ENCODE peak calls at places on chromosomes 4 and X, in seven cellular contexts. J is suprapubic skin, W is heart right ventricle, M is thoracic aorta, O is H9, I is OCI-LY7, K is SK-N-SH. D is an unnamed sample.

GRCh38 chrX:11435568-11435967 is 142.4 kb downstream of the AMELX start:
- DNase-seq in J (no peak), W (no peak), M (no peak), O (no peak), I (no peak), K (no peak), D (no peak)

GRCh38 chrX:138859421-138859820 is 147.9 kb upstream of the FGF13 start:
- DNase-seq in J (no peak), W (no peak), M (no peak), O (no peak), I (no peak), K (no peak), D (no peak)

GRCh38 chrX:96372313-96373046 is 312.2 kb upstream of the DIAPH2 start:
- DNase-seq in J (no peak), W (no peak), M (no peak), O (peak; percentile 33), I (peak; percentile 21), K (peak; percentile 38), D (no peak)

GRCh38 chrX:1481636-1482529 is 29.2 kb upstream of the ASMTL start:
- DNase-seq in J (peak; percentile 81), W (peak; percentile 66), M (no peak), O (peak; percentile 81), I (peak; percentile 98), K (no peak), D (peak; percentile 55)

GRCh38 chr4:80333121-80333520 is 2.4 kb upstream of the CFAP299 start:
- DNase-seq in J (no peak), W (no peak), M (no peak), O (no peak), I (no peak), K (no peak), D (no peak)

GRCh38 chr4:121370729-121371325 is 10.0 kb downstream of the QRFPR start:
- DNase-seq in J (no peak), W (peak; percentile 55), M (no peak), O (no peak), I (peak; percentile 27), K (peak; percentile 26), D (peak; percentile 37)

GRCh38 chrX:132615396-132616131 is 126.7 kb upstream of the MBNL3 start:
- DNase-seq in J (peak; percentile 60), W (peak; percentile 9), M (no peak), O (peak; percentile 57), I (peak; percentile 47), K (no peak), D (peak; percentile 56)

GRCh38 chrX:83416273-83416672 is 91.8 kb upstream of the POU3F4 start:
- DNase-seq in J (no peak), W (no peak), M (no peak), O (no peak), I (peak; percentile 1), K (peak; percentile 1), D (no peak)

GRCh38 chr4:98473046-98473445 is 185.4 kb downstream of the TSPAN5 start:
- DNase-seq in J (no peak), W (no peak), M (no peak), O (no peak), I (no peak), K (no peak), D (no peak)

GRCh38 chrX:19005909-19006308 is 22.0 kb upstream of the PHKA2 start:
- DNase-seq in J (no peak), W (no peak), M (no peak), O (no peak), I (peak; percentile 1), K (peak; percentile 14), D (peak; percentile 10)

GRCh38 chr4:79650217-79650616 is 242.2 kb upstream of the GK2 start:
- DNase-seq in J (no peak), W (no peak), M (no peak), O (no peak), I (no peak), K (no peak), D (no peak)

GRCh38 chrX:138067415-138067814 is 501.5 kb downstream of the ZIC3 start:
- DNase-seq in J (no peak), W (no peak), M (no peak), O (no peak), I (no peak), K (no peak), D (no peak)

GRCh38 chr4:104942990-104943758 is 203.5 kb upstream of the TET2 start:
- DNase-seq in J (no peak), W (no peak), M (no peak), O (no peak), I (no peak), K (no peak), D (no peak)

GRCh38 chr4:121072836-121073362 is 564 bp upstream of the NDNF start:
- DNase-seq in J (peak; percentile 79), W (no peak), M (no peak), O (peak; percentile 39), I (no peak), K (peak; percentile 25), D (no peak)

GRCh38 chrX:254630-255215 is 26.5 kb upstream of the PLCXD1 start:
- DNase-seq in J (peak; percentile 75), W (no peak), M (no peak), O (no peak), I (no peak), K (no peak), D (no peak)

GRCh38 chrX:112066813-112067212 is 15.8 kb downstream of the TRPC5 start:
- DNase-seq in J (no peak), W (no peak), M (no peak), O (no peak), I (no peak), K (no peak), D (no peak)

GRCh38 chr4:19689511-19689910 is 562.2 kb upstream of the SLIT2 start:
- DNase-seq in J (no peak), W (no peak), M (no peak), O (no peak), I (no peak), K (no peak), D (no peak)

GRCh38 chr4:86498560-86499166 is 95.5 kb upstream of the PTPN13 start:
- DNase-seq in J (no peak), W (peak; percentile 13), M (no peak), O (no peak), I (peak; percentile 50), K (peak; percentile 47), D (no peak)

GRCh38 chr4:145069361-145069760 is 28.6 kb downstream of the ANAPC10 start:
- DNase-seq in J (no peak), W (no peak), M (no peak), O (no peak), I (no peak), K (no peak), D (no peak)

GRCh38 chrX:68409154-68409553 is 24.1 kb downstream of the OPHN1 start:
- DNase-seq in J (no peak), W (peak; percentile 10), M (no peak), O (no peak), I (no peak), K (no peak), D (no peak)

GRCh38 chr4:177509346-177509745 is 67.1 kb upstream of the AGA start:
- DNase-seq in J (no peak), W (no peak), M (no peak), O (no peak), I (no peak), K (no peak), D (no peak)

GRCh38 chr4:115674485-115674884 is 561.1 kb upstream of the NDST4 start:
- DNase-seq in J (no peak), W (no peak), M (no peak), O (no peak), I (no peak), K (no peak), D (no peak)

GRCh38 chr4:105805501-105806120 is 89.7 kb upstream of the NPNT start:
- DNase-seq in J (no peak), W (no peak), M (no peak), O (no peak), I (no peak), K (no peak), D (no peak)

GRCh38 chr4:87839309-87839946 is 6.7 kb downstream of the MEPE start:
- DNase-seq in J (no peak), W (peak; percentile 28), M (no peak), O (no peak), I (peak; percentile 24), K (no peak), D (peak; percentile 27)

GRCh38 chr4:177673980-177674504 is 231.8 kb upstream of the AGA start:
- DNase-seq in J (no peak), W (no peak), M (no peak), O (no peak), I (no peak), K (no peak), D (no peak)

GRCh38 chrX:117996918-117997480 is 119.6 kb downstream of the KLHL13 start:
- DNase-seq in J (no peak), W (no peak), M (no peak), O (no peak), I (no peak), K (peak; percentile 14), D (no peak)

GRCh38 chr4:11467931-11468330 is 39.2 kb upstream of the HS3ST1 start:
- DNase-seq in J (no peak), W (no peak), M (no peak), O (no peak), I (no peak), K (no peak), D (no peak)

GRCh38 chr4:2415881-2416563 is 2.4 kb downstream of the ZFYVE28 start:
- DNase-seq in J (no peak), W (no peak), M (no peak), O (no peak), I (no peak), K (no peak), D (peak; percentile 24)
- H3K4me1 ChIP-seq in J (peaks cover 63% of the 10 kb centered on the region), W (peaks cover 58% of the 10 kb centered on the region), M (peaks cover 28% of the 10 kb centered on the region), O (peaks cover 6% of the 10 kb centered on the region), I (peaks cover 22% of the 10 kb centered on the region), K (peaks cover 53% of the 10 kb centered on the region), D (peaks cover 73% of the 10 kb centered on the region)

DNA sequence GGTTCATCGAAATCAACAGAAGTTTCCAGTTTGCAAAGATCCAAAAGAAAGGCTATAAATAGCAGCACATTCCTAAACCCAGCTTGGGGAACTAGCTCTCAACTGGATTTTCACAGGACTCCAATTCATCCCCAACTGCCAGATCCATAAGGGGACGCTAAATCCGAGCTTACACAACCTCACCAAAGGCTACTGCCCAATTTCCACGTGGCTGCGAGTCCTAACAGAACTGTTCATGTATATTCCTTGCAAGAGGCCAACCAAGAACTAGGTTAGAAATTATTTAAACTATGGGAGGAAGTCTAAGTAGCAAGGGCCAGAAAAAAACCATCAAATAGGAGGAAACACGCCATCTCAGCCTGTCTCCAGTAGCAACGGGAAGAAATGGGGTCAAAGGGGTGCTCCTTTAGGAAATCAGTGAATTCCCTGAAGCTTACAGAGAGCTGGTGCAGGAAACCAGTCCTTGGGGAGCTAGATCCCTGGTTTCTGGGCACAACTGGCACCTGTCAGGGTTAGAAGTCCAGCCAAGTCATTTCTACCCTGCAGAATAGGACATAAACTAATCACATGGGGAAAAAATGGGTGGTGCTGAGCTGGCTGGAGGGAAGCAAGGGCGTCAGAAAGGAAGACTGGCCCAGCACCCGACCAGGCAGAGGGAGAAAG is 20.7 kb downstream of the RELL1 start:
- DNase-seq in J (no peak), W (peak; percentile 70), M (no peak), O (no peak), I (no peak), K (no peak), D (no peak)
- H3K4me1 ChIP-seq in J (peaks cover 61% of the 10 kb centered on the region), W (peaks cover 80% of the 10 kb centered on the region), M (peaks cover 22% of the 10 kb centered on the region), O (peaks cover 8% of the 10 kb centered on the region), I (peaks cover 13% of the 10 kb centered on the region), K (peaks cover 26% of the 10 kb centered on the region), D (peaks cover 11% of the 10 kb centered on the region)

GRCh38 chr4:76751612-76752343 is 146.2 kb downstream of the SOWAHB start:
- DNase-seq in J (no peak), W (no peak), M (no peak), O (no peak), I (no peak), K (no peak), D (no peak)
- H3K4me1 ChIP-seq in J (peaks cover 2% of the 10 kb centered on the region), W (peaks cover 34% of the 10 kb centered on the region), M (peaks cover 22% of the 10 kb centered on the region), O (no peaks in the 10 kb centered on the region), I (no peaks in the 10 kb centered on the region), K (peaks cover 18% of the 10 kb centered on the region), D (no peaks in the 10 kb centered on the region)

GRCh38 chr4:159390648-159391047 is 287.8 kb downstream of the RAPGEF2 start:
- DNase-seq in J (no peak), W (no peak), M (peak; percentile 25), O (no peak), I (no peak), K (no peak), D (no peak)
- H3K4me1 ChIP-seq in J (no peaks in the 10 kb centered on the region), W (peaks cover 4% of the 10 kb centered on the region), M (peaks cover 4% of the 10 kb centered on the region), O (no peaks in the 10 kb centered on the region), I (no peaks in the 10 kb centered on the region), K (no peaks in the 10 kb centered on the region), D (no peaks in the 10 kb centered on the region)